ENCODE peak calls at places on chromosome 15, in six cellular contexts. P, T, M, X, H and Z are unnamed samples.
A peak's percentile ranks its signal among the peaks of the same experiment; 100 is the strongest.

GRCh38 chr15:89051875-89052274 is 36.4 kb upstream of the ABHD2 start:
- DNase-seq in H (no peak), X (no peak), P (peak; percentile 23), T (no peak), M (peak; percentile 95), Z (no peak)

GRCh38 chr15:100831466-100831865 is 48.2 kb upstream of the ALDH1A3 start:
- DNase-seq in M (no peak), P (no peak), T (no peak), H (no peak), X (no peak), Z (no peak)

GRCh38 chr15:80242132-80242769 is 9.8 kb downstream of the CTXND1 start:
- DNase-seq in M (peak; percentile 65), X (peak; percentile 14), T (no peak), P (no peak), H (no peak), Z (no peak)

GRCh38 chr15:99427210-99427609 is 138.6 kb upstream of the MEF2A start:
- DNase-seq in H (no peak), X (no peak), P (no peak), T (no peak), M (no peak), Z (peak; percentile 21)

GRCh38 chr15:90679959-90680358 is 37.2 kb upstream of the BLM start:
- DNase-seq in M (peak; percentile 27), T (no peak), H (no peak), P (no peak), X (no peak), Z (peak; percentile 70)

GRCh38 chr15:26023231-26023630 is 160.1 kb upstream of the ATP10A start:
- DNase-seq in H (no peak), X (no peak), P (no peak), M (no peak), T (no peak), Z (no peak)

GRCh38 chr15:66785637-66786036 is 83.6 kb downstream of the SMAD6 start:
- DNase-seq in X (no peak), P (no peak), T (no peak), H (no peak), M (peak; percentile 70), Z (no peak)

GRCh38 chr15:37536967-37537624 is 397.3 kb upstream of the TMCO5A start:
- DNase-seq in P (no peak), H (no peak), M (no peak), X (no peak), T (no peak), Z (no peak)

GRCh38 chr15:57562220-57562769 is 29.4 kb upstream of the MYZAP start:
- DNase-seq in M (no peak), P (no peak), X (no peak), T (no peak), H (no peak), Z (no peak)

GRCh38 chr15:43150171-43150929 is 17.0 kb downstream of the TMEM62 start:
- DNase-seq in T (no peak), H (no peak), P (peak; percentile 17), M (peak; percentile 84), X (no peak), Z (no peak)

GRCh38 chr15:54636147-54636546 is 560.6 kb downstream of the RSL24D1 start:
- DNase-seq in M (no peak), T (no peak), H (no peak), P (no peak), X (no peak), Z (no peak)

GRCh38 chr15:75695634-75696302 is 16.9 kb downstream of the CSPG4 start:
- DNase-seq in H (no peak), X (no peak), P (no peak), M (no peak), T (no peak), Z (no peak)

GRCh38 chr15:35697549-35698299 is 151.8 kb upstream of the DPH6 start:
- DNase-seq in P (peak; percentile 80), T (no peak), H (no peak), M (peak; percentile 70), X (no peak), Z (no peak)

GRCh38 chr15:64536244-64536836 is 76.0 kb downstream of the ZNF609 start:
- DNase-seq in T (no peak), P (peak; percentile 65), X (no peak), M (peak; percentile 74), H (no peak), Z (no peak)

GRCh38 chr15:46723308-46723707 is 994.0 kb upstream of the SEMA6D start:
- DNase-seq in P (no peak), M (no peak), X (no peak), H (no peak), T (no peak), Z (no peak)

GRCh38 chr15:56473017-56473416 is 8.1 kb upstream of the MNS1 start:
- DNase-seq in X (no peak), M (no peak), P (no peak), T (no peak), H (no peak), Z (no peak)

GRCh38 chr15:99176757-99177156 is 71.9 kb downstream of the SYNM start:
- DNase-seq in M (no peak), X (no peak), H (no peak), P (no peak), T (no peak), Z (no peak)

GRCh38 chr15:96300808-96301207 is 29.7 kb upstream of the NR2F2 start:
- DNase-seq in X (no peak), P (no peak), T (no peak), H (no peak), M (no peak), Z (no peak)

GRCh38 chr15:98628216-98628615 is 20.1 kb upstream of the IGF1R start:
- DNase-seq in H (no peak), X (no peak), T (no peak), P (no peak), M (no peak), Z (no peak)

GRCh38 chr15:95377251-95377852 is 953.1 kb upstream of the NR2F2 start:
- DNase-seq in X (no peak), M (no peak), P (no peak), H (no peak), T (no peak), Z (no peak)

GRCh38 chr15:52787549-52788098 is 2.5 kb downstream of the ONECUT1 start:
- DNase-seq in X (no peak), H (no peak), P (no peak), T (no peak), M (no peak), Z (no peak)

GRCh38 chr15:84982301-84982920 is 755 bp downstream of the PDE8A start:
- DNase-seq in X (no peak), T (no peak), M (peak; percentile 44), P (no peak), H (peak; percentile 33), Z (peak; percentile 68)

GRCh38 chr15:100994597-100995446 is 75.7 kb downstream of the LRRK1 start:
- DNase-seq in X (no peak), H (no peak), T (no peak), P (no peak), M (no peak), Z (no peak)

GRCh38 chr15:62109457-62109856 is 42.7 kb downstream of the C2CD4A start:
- DNase-seq in M (no peak), X (no peak), H (no peak), T (no peak), P (no peak), Z (no peak)